ENCODE peak calls at places on chromosomes 11 and 22, in eight cellular contexts. K is WERI-Rb-1; I is Right ventricle myocardium superior; X is NCI-H1417; U is COR-L47; L is fibroblast of pulmonary artery; V is mucosa of descending colon; B is central memory CD4-positive, alpha-beta T cell. C is an unnamed sample.

GRCh38 chr11:72116019-72116755 is 3.7 kb upstream of the ANAPC15 start:
- DNase-seq in V (no peak), B (no peak), L (no peak), I (no peak), K (no peak), X (no peak), U (no peak), C (no peak)

GRCh38 chr11:123231263-123231662 is 36.2 kb upstream of the CLMP start:
- DNase-seq in K (no peak), L (peak; percentile 35), I (no peak), V (no peak), X (no peak), U (no peak), B (no peak), C (no peak)

GRCh38 chr11:130409618-130410388 is 18.6 kb downstream of the ADAMTS8 start:
- DNase-seq in B (no peak), V (no peak), L (no peak), K (no peak), U (no peak), I (no peak), X (no peak), C (no peak)

GRCh38 chr11:126500981-126501380 is 145.5 kb downstream of the ST3GAL4 start:
- DNase-seq in B (no peak), V (no peak), X (no peak), I (no peak), U (no peak), K (no peak), L (no peak), C (no peak)

GRCh38 chr22:23207786-23208325 is 27.5 kb downstream of the BCR start:
- DNase-seq in X (peak; percentile 79), K (no peak), V (no peak), L (no peak), B (no peak), I (no peak), U (peak; percentile 84), C (no peak)

GRCh38 chr11:4916581-4916980 is 2.6 kb downstream of the OR51G2 start:
- DNase-seq in I (no peak), K (no peak), X (no peak), V (no peak), U (no peak), L (no peak), B (no peak), C (no peak)

GRCh38 chr11:119322360-119322739 is 5.4 kb upstream of the MCAM start:
- DNase-seq in L (no peak), B (no peak), X (no peak), U (no peak), I (no peak), K (no peak), V (no peak), C (no peak)

GRCh38 chr22:22507743-22508273 is 734 bp downstream of the ZNF280B start:
- DNase-seq in X (no peak), L (no peak), U (no peak), I (no peak), V (no peak), K (no peak), B (no peak), C (peak; percentile 8)

GRCh38 chr11:128568166-128568778 is 19.1 kb downstream of the ETS1 start:
- DNase-seq in L (no peak), V (no peak), I (peak; percentile 37), X (no peak), K (no peak), U (no peak), B (no peak), C (no peak)

GRCh38 chr11:62055970-62056369 is 67.8 kb upstream of the INCENP start:
- DNase-seq in X (no peak), I (no peak), L (no peak), V (no peak), B (no peak), K (no peak), U (no peak), C (no peak)

GRCh38 chr11:75314771-75315438 is 36.6 kb downstream of the ARRB1 start:
- DNase-seq in B (no peak), X (no peak), L (no peak), I (peak; percentile 36), U (no peak), V (no peak), K (no peak), C (no peak)

GRCh38 chr11:11978792-11979486 is 29.5 kb downstream of the DKK3 start:
- DNase-seq in I (peak; percentile 92), L (peak; percentile 95), V (peak; percentile 45), K (no peak), B (no peak), X (no peak), U (peak; percentile 35), C (no peak)

GRCh38 chr22:29308148-29308790 is 1.8 kb downstream of the GAS2L1 start:
- DNase-seq in U (no peak), B (no peak), I (no peak), V (peak; percentile 54), K (peak; percentile 3), X (no peak), L (no peak), C (no peak)